ENCODE peak calls at places on chromosomes 13 and 19, in six cellular contexts. A, Z, Q, E, L and N are unnamed samples.

GRCh38 chr13:41137241-41137640 is 4.6 kb upstream of the KBTBD6 start:
- DNase-seq in A (peak), Z (no peak), Q (no peak), E (no peak), L (no peak), N (no peak)

GRCh38 chr19:56538254-56538760 is 441 bp upstream of the ZFP28 start:
- DNase-seq in A (peak), Z (peak), Q (peak), E (peak), L (peak), N (peak)

GRCh38 chr19:45693168-45693788 is 812 bp downstream of the QPCTL start:
- DNase-seq in A (peak), Z (no peak), Q (peak), E (peak), L (peak), N (peak)

GRCh38 chr13:99558570-99559180 is 57.4 kb downstream of the TM9SF2 start:
- DNase-seq in A (no peak), Z (no peak), Q (no peak), E (no peak), L (no peak), N (no peak)

GRCh38 chr19:18698321-18699167 is 15.1 kb downstream of the CRTC1 start:
- DNase-seq in A (no peak), Z (no peak), Q (no peak), E (no peak), L (no peak), N (no peak)

GRCh38 chr19:35911173-35911572 is 3.1 kb upstream of the TYROBP start:
- DNase-seq in A (no peak), Z (no peak), Q (no peak), E (no peak), L (no peak), N (no peak)

GRCh38 chr13:91328726-91329125 is 18.8 kb upstream of the MIR17HG start:
- DNase-seq in A (no peak), Z (no peak), Q (no peak), E (no peak), L (no peak), N (no peak)

GRCh38 chr13:112705286-112705685 is 15.4 kb downstream of the ATP11A start:
- DNase-seq in A (no peak), Z (no peak), Q (no peak), E (no peak), L (no peak), N (no peak)

GRCh38 chr19:47881757-47882156 is 4.4 kb downstream of the SULT2A1 start:
- DNase-seq in A (no peak), Z (no peak), Q (no peak), E (no peak), L (no peak), N (no peak)

GRCh38 chr19:3880471-3881271 is at the start of gene ATCAY:
- DNase-seq in A (no peak), Z (no peak), Q (peak), E (no peak), L (no peak), N (no peak)

GRCh38 chr13:54733639-54734038 is 1705.0 kb downstream of the OLFM4 start:
- DNase-seq in A (no peak), Z (no peak), Q (no peak), E (no peak), L (no peak), N (no peak)

GRCh38 chr19:3494051-3494450 is 6.4 kb downstream of the DOHH start:
- DNase-seq in A (no peak), Z (no peak), Q (peak), E (no peak), L (no peak), N (peak)

GRCh38 chr13:50124536-50125305 is 109.5 kb downstream of the KCNRG start:
- DNase-seq in A (peak), Z (no peak), Q (peak), E (peak), L (no peak), N (peak)

GRCh38 chr13:39676315-39676876 is 20.9 kb downstream of the COG6 start:
- DNase-seq in A (peak), Z (no peak), Q (no peak), E (no peak), L (no peak), N (no peak)

GRCh38 chr13:41931337-41931736 is 29.6 kb downstream of the VWA8 start:
- DNase-seq in A (peak), Z (no peak), Q (no peak), E (no peak), L (no peak), N (no peak)

GRCh38 chr19:41305923-41306322 is 4.0 kb upstream of the CCDC97 start:
- DNase-seq in A (no peak), Z (no peak), Q (no peak), E (no peak), L (no peak), N (no peak)

GRCh38 chr13:24223341-24224231 is 63.1 kb downstream of the SPATA13 start:
- DNase-seq in A (no peak), Z (no peak), Q (no peak), E (no peak), L (no peak), N (no peak)

GRCh38 chr13:35923347-35923746 is 207.8 kb downstream of the DCLK1 start:
- DNase-seq in A (peak), Z (no peak), Q (peak), E (no peak), L (no peak), N (no peak)

GRCh38 chr19:2016041-2016807 is 710 bp upstream of the BTBD2 start:
- DNase-seq in A (peak), Z (peak), Q (peak), E (peak), L (no peak), N (peak)

GRCh38 chr19:1501200-1501595 is 10.2 kb downstream of the REEP6 start:
- DNase-seq in A (no peak), Z (no peak), Q (no peak), E (no peak), L (no peak), N (no peak)

GRCh38 chr19:12733907-12734214 is 623 bp downstream of the TRIR start:
- DNase-seq in A (no peak), Z (no peak), Q (no peak), E (no peak), L (no peak), N (no peak)

GRCh38 chr19:12638611-12639182 is 27.8 kb downstream of the MAN2B1 start:
- DNase-seq in A (no peak), Z (no peak), Q (no peak), E (no peak), L (no peak), N (no peak)

GRCh38 chr13:100484708-100485107 is 103.9 kb downstream of the GGACT start:
- DNase-seq in A (no peak), Z (no peak), Q (no peak), E (no peak), L (no peak), N (no peak)

GRCh38 chr19:50720181-50720920 is 749 bp upstream of the SHANK1 start:
- DNase-seq in A (no peak), Z (no peak), Q (no peak), E (no peak), L (no peak), N (no peak)